ENCODE peak calls at places on chromosomes 5 and 9, in four cellular contexts. One of them, this sample, is unnamed.

GRCh38 chr5:55533806-55534435 is 843 bp downstream of the PLPP1 start:
- DNase-seq in PC-3: peak; percentile 21
- DNase-seq in H9: peak; percentile 56
- DNase-seq in cardiac muscle cell: peak; percentile 63
- DNase-seq in this sample: peak; percentile 69

GRCh38 chr9:95991326-95991725 is 115.8 kb downstream of the ERCC6L2 start:
- DNase-seq in cardiac muscle cell: no peak
- DNase-seq in H9: no peak
- DNase-seq in PC-3: peak; percentile 41
- DNase-seq in this sample: no peak

GRCh38 chr9:130713286-130713975 is 19.9 kb downstream of the EXOSC2 start:
- DNase-seq in H9: peak; percentile 31
- DNase-seq in cardiac muscle cell: peak; percentile 45
- DNase-seq in PC-3: peak; percentile 27
- DNase-seq in this sample: no peak

GRCh38 chr5:6750951-6751685 is 37.9 kb downstream of the TENT4A start:
- DNase-seq in H9: no peak
- DNase-seq in PC-3: no peak
- DNase-seq in cardiac muscle cell: no peak
- DNase-seq in this sample: no peak

GRCh38 chr9:119412399-119412798 is 43.2 kb upstream of the BRINP1 start:
- DNase-seq in PC-3: no peak
- DNase-seq in cardiac muscle cell: no peak
- DNase-seq in H9: peak; percentile 44
- DNase-seq in this sample: no peak

GRCh38 chr5:114192108-114192507 is 169.8 kb upstream of the KCNN2 start:
- DNase-seq in PC-3: peak; percentile 68
- DNase-seq in H9: no peak
- DNase-seq in cardiac muscle cell: no peak
- DNase-seq in this sample: no peak

GRCh38 chr9:98471185-98471584 is 215.7 kb upstream of the TBC1D2 start:
- DNase-seq in PC-3: no peak
- DNase-seq in H9: no peak
- DNase-seq in cardiac muscle cell: no peak
- DNase-seq in this sample: no peak

GRCh38 chr5:61450170-61450815 is 118.2 kb downstream of the ZSWIM6 start:
- DNase-seq in cardiac muscle cell: peak; percentile 87
- DNase-seq in PC-3: peak; percentile 62
- DNase-seq in H9: no peak
- DNase-seq in this sample: no peak

GRCh38 chr5:53994148-53994547 is 316.2 kb downstream of the ARL15 start:
- DNase-seq in cardiac muscle cell: peak; percentile 79
- DNase-seq in H9: no peak
- DNase-seq in PC-3: no peak
- DNase-seq in this sample: no peak

DNA sequence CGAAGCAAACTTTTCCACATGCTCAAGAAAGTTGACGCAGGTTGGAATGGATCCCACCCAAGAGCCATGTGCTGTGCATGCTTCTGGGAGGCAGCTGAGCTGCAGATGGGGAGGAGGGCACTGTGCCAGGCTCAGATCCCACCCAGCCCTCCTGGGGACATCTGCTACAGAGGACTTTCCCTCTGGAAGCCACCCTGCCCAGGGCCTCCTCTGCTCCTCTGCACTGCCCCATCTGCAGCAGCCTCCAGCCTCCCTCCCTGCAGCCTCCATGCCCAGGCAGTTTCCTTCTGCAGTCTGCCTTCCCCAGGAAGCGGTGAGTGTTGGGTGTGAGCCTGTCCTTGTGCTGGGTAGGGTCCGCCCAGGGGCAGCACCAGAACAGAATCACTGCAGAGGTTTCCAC is 75.2 kb downstream of the COL23A1 start:
- DNase-seq in cardiac muscle cell: no peak
- DNase-seq in H9: no peak
- DNase-seq in PC-3: no peak
- DNase-seq in this sample: no peak
- TF ChIP-seq CTCF in cardiac muscle cell: no peak
- TF ChIP-seq CTCF in H9: no peak
- TF ChIP-seq CTCF in PC-3: no peak
- TF ChIP-seq CTCF in this sample: no peak

GRCh38 chr5:3954189-3954588 is 358.6 kb downstream of the IRX1 start:
- DNase-seq in PC-3: no peak
- DNase-seq in H9: no peak
- DNase-seq in cardiac muscle cell: no peak
- DNase-seq in this sample: no peak

GRCh38 chr5:3957658-3958057 is 362.0 kb downstream of the IRX1 start:
- DNase-seq in cardiac muscle cell: no peak
- DNase-seq in H9: no peak
- DNase-seq in PC-3: no peak
- DNase-seq in this sample: no peak

GRCh38 chr5:3948838-3949237 is 353.2 kb downstream of the IRX1 start:
- DNase-seq in PC-3: no peak
- DNase-seq in cardiac muscle cell: no peak
- DNase-seq in H9: no peak
- DNase-seq in this sample: no peak

GRCh38 chr5:3958389-3958788 is 362.8 kb downstream of the IRX1 start:
- DNase-seq in H9: no peak
- DNase-seq in cardiac muscle cell: no peak
- DNase-seq in PC-3: no peak
- DNase-seq in this sample: no peak

DNA sequence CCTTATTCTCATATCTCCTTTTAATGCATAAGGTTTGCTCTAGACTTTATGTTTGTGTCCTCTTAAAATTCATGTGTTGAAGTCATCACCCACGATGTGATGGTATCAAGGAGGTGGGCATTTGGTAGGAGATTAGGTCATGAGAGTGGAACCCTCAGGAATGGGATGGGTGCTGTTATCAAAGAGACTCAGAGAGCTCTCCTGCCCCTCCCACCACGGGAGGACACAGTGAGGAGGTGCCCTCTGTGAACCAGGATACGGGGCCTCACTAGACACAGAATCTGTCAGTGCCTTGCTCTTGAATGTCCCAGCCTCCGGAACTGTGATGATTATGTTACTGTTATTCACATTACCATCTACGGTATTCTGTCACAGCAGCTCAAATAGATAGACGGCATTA is 359.0 kb downstream of the IRX1 start:
- DNase-seq in H9: no peak
- DNase-seq in PC-3: no peak
- DNase-seq in cardiac muscle cell: no peak
- DNase-seq in this sample: no peak
- TF ChIP-seq CTCF in H9: no peak
- TF ChIP-seq CTCF in PC-3: no peak
- TF ChIP-seq CTCF in cardiac muscle cell: no peak
- TF ChIP-seq CTCF in this sample: no peak

DNA sequence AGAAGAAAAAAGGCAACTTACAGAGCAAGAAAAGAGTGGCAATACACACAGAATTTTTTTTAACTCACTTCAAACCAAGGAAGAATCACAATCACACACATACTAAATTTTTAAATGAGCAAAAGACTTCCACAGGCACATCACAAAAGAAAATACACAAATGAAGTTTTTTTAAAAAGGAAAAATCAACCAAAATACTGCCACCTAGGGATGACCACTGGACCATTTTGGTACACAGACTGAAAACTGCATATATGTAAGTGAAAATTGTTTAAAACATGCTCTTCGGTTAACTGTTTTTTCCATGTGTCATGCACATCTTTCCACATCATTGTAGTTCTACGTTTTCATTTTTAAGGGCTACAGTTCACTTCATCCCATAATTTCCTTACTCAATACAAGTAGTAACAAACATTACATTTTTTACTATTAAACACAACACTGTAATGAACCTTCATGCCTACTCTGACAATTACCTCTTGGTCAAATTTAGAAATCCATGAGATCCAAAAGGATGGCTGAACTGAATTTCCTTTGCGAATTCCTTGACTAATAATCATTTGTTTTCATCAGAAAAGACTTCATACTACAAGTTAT is 79.0 kb downstream of the FBXW11 start:
- DNase-seq in H9: no peak
- DNase-seq in PC-3: peak; percentile 38
- DNase-seq in cardiac muscle cell: peak; percentile 17
- DNase-seq in this sample: no peak
- TF ChIP-seq CTCF in H9: peak; percentile 64
- TF ChIP-seq CTCF in PC-3: peak; percentile 76
- TF ChIP-seq CTCF in cardiac muscle cell: peak; percentile 47
- TF ChIP-seq CTCF in this sample: peak; percentile 17

DNA sequence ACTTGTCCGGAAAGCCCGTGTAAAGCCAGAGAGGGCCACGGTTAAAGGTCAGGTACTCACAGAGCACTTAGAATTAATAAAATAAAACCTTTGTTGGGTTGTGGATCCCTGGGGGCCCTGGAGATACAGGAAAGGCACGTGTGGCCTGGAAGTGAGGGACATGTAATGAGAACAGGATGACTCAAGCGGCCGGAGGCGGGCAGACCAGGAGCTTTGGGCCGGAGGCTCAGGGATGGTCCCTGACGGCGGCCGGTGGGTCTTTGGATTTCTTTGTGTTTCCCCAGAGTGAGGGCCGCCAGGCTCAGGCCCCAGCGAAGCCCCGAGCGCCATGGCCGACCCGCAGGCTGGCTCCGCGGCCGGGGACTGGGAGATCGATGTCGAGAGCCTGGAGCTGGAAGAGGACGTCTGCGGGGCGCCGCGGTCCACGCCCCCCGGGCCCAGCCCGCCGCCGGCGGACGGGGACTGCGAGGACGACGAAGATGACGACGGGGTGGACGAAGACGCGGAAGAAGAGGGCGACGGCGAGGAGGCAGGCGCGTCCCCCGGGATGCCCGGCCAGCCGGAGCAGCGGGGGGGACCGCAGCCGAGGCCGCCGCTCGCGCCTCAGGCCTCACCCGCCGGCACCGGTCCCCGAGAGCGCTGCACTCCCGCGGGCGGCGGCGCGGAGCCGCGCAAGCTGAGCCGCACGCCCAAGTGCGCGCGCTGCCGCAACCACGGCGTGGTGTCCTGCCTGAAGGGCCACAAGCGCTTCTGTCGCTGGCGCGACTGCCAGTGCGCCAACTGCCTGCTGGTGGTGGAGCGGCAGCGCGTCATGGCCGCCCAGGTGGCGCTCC is 1.3 kb downstream of the DMRT2 start:
- DNase-seq in cardiac muscle cell: no peak
- DNase-seq in H9: peak; percentile 50
- DNase-seq in PC-3: no peak
- DNase-seq in this sample: peak; percentile 53
- TF ChIP-seq CTCF in cardiac muscle cell: peak; percentile 10
- TF ChIP-seq CTCF in H9: peak; percentile 45
- TF ChIP-seq CTCF in PC-3: no peak
- TF ChIP-seq CTCF in this sample: peak; percentile 18

GRCh38 chr9:136769710-136770191 is 5.4 kb upstream of the LCN15 start:
- DNase-seq in cardiac muscle cell: peak; percentile 21
- DNase-seq in PC-3: peak; percentile 44
- DNase-seq in H9: peak; percentile 88
- DNase-seq in this sample: peak; percentile 81
- TF ChIP-seq CTCF in cardiac muscle cell: peak; percentile 58
- TF ChIP-seq CTCF in PC-3: peak; percentile 39
- TF ChIP-seq CTCF in H9: peak; percentile 60
- TF ChIP-seq CTCF in this sample: peak; percentile 76

GRCh38 chr5:71748360-71748759 is 29.3 kb downstream of the CARTPT start:
- DNase-seq in PC-3: no peak
- DNase-seq in cardiac muscle cell: no peak
- DNase-seq in H9: no peak
- DNase-seq in this sample: no peak

GRCh38 chr5:71752441-71753190 is 33.5 kb downstream of the CARTPT start:
- DNase-seq in H9: no peak
- DNase-seq in cardiac muscle cell: no peak
- DNase-seq in PC-3: no peak
- DNase-seq in this sample: no peak

GRCh38 chr5:71747182-71747581 is 28.1 kb downstream of the CARTPT start:
- DNase-seq in PC-3: no peak
- DNase-seq in H9: no peak
- DNase-seq in cardiac muscle cell: no peak
- DNase-seq in this sample: no peak

GRCh38 chr5:71751422-71751821 is 32.3 kb downstream of the CARTPT start:
- DNase-seq in H9: no peak
- DNase-seq in cardiac muscle cell: no peak
- DNase-seq in PC-3: peak; percentile 32
- DNase-seq in this sample: no peak
- TF ChIP-seq CTCF in H9: no peak
- TF ChIP-seq CTCF in cardiac muscle cell: no peak
- TF ChIP-seq CTCF in PC-3: peak; percentile 40
- TF ChIP-seq CTCF in this sample: no peak

DNA sequence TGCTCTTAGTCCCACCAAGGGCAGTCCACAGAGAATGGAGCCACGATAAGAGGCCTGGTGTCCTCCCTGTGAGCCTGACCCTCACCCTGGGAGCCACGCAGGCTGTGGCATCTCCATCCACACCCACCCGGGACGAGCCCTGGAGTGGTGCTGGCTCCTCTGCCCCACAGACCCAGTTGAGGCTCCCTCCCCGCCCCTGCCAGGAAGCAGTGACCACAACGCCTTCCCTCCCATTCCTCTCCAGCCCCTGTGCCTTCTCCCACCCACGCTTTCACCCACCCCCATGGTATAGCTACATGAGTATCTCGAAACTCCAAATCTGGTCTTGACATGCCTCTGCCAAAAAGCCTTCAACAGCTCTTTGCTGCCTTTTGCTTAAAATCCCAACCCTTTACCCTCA is 57.9 kb downstream of the SEMA4D start:
- DNase-seq in PC-3: no peak
- DNase-seq in H9: no peak
- DNase-seq in cardiac muscle cell: no peak
- DNase-seq in this sample: no peak
- TF ChIP-seq CTCF in PC-3: no peak
- TF ChIP-seq CTCF in H9: no peak
- TF ChIP-seq CTCF in cardiac muscle cell: no peak
- TF ChIP-seq CTCF in this sample: no peak

GRCh38 chr9:2662496-2662895 is 40.9 kb downstream of the VLDLR start:
- DNase-seq in PC-3: peak; percentile 3
- DNase-seq in cardiac muscle cell: no peak
- DNase-seq in H9: peak; percentile 61
- DNase-seq in this sample: no peak
- TF ChIP-seq CTCF in PC-3: peak; percentile 38
- TF ChIP-seq CTCF in cardiac muscle cell: no peak
- TF ChIP-seq CTCF in H9: peak; percentile 64
- TF ChIP-seq CTCF in this sample: no peak

This sample was measured in GM13976.